ENCODE peak calls at places on chromosomes 1 and 21, in four cellular contexts. U, W, K and M are unnamed samples.

GRCh38 chr1:208026880-208027438 is 116.0 kb upstream of the CD34 start:
- DNase-seq in W (no peak), K (no peak), U (no peak), M (no peak)

GRCh38 chr1:150008699-150009098 is 1.8 kb downstream of the OTUD7B start:
- DNase-seq in W (no peak), K (no peak), U (no peak), M (no peak)

GRCh38 chr21:38798481-38798882 is 7.2 kb upstream of the ETS2 start:
- DNase-seq in W (no peak), K (no peak), U (no peak), M (peak)

GRCh38 chr1:27994060-27994459 is 34.3 kb downstream of the XKR8 start:
- DNase-seq in K (no peak), W (no peak), U (no peak), M (no peak)

GRCh38 chr1:208238710-208239517 is 5.3 kb downstream of the PLXNA2 start:
- DNase-seq in K (no peak), W (peak), U (no peak), M (peak)

GRCh38 chr1:212700597-212700891 is 904 bp upstream of the BATF3 start:
- DNase-seq in W (no peak), U (no peak), K (no peak), M (no peak)

GRCh38 chr1:88990426-88990825 is 2.0 kb downstream of the KYAT3 start:
- DNase-seq in W (no peak), K (no peak), U (no peak), M (no peak)

GRCh38 chr1:117656202-117656641 is 50.4 kb downstream of the TENT5C start:
- DNase-seq in W (peak), U (peak), K (peak), M (peak)

GRCh38 chr1:225554216-225554812 is 98.6 kb downstream of the ENAH start:
- DNase-seq in K (no peak), U (no peak), W (peak), M (peak)

GRCh38 chr1:61973100-61973837 is 221.4 kb upstream of the L1TD1 start:
- DNase-seq in U (no peak), W (no peak), K (no peak), M (no peak)

GRCh38 chr1:226135059-226135651 is 51.4 kb downstream of the ACBD3 start:
- DNase-seq in K (no peak), U (no peak), W (peak), M (no peak)

GRCh38 chr1:3629561-3630160 is 4.8 kb downstream of the TPRG1L start:
- DNase-seq in W (no peak), U (no peak), K (no peak), M (no peak)

GRCh38 chr1:228304766-228305395 is 97.0 kb downstream of the OBSCN start:
- DNase-seq in U (no peak), K (no peak), W (no peak), M (no peak)

GRCh38 chr1:14716474-14716873 is 118.0 kb downstream of the KAZN start:
- DNase-seq in U (no peak), W (no peak), K (no peak), M (no peak)

GRCh38 chr1:160139840-160140239 is 11.6 kb upstream of the ATP1A4 start:
- DNase-seq in W (no peak), U (no peak), K (no peak), M (no peak)

GRCh38 chr21:26425576-26425975 is 147.5 kb downstream of the CYYR1 start:
- DNase-seq in U (no peak), K (no peak), W (no peak), M (peak)

GRCh38 chr21:46660505-46660904 is 25.0 kb downstream of the PRMT2 start:
- DNase-seq in W (no peak), K (no peak), U (no peak), M (no peak)

GRCh38 chr1:39132505-39133339 is 71.8 kb upstream of the MACF1 start:
- DNase-seq in W (no peak), U (no peak), K (no peak), M (no peak)

GRCh38 chr1:30524840-30525617 is 198.4 kb downstream of the MATN1 start:
- DNase-seq in U (no peak), W (no peak), K (no peak), M (no peak)

GRCh38 chr1:152043870-152044269 is 7.1 kb upstream of the S100A11 start:
- DNase-seq in W (no peak), U (no peak), K (no peak), M (no peak)

GRCh38 chr21:29423051-29423450 is 124.3 kb downstream of the BACH1 start:
- DNase-seq in K (no peak), W (no peak), U (no peak), M (no peak)